ENCODE peak calls at places on chromosome 20, in four cellular contexts. U is cardiac muscle cell; B is ascending aorta; V is CD8-positive, alpha-beta T cell. C is an unnamed sample.

GRCh38 chr20:44113642-44113945 is 73.4 kb downstream of the JPH2 start:
- DNase-seq in U (no peak), B (no peak), V (no peak), C (no peak)

GRCh38 chr20:53865905-53866786 is 204.2 kb downstream of the BCAS1 start:
- DNase-seq in U (peak; percentile 61), B (no peak), V (no peak), C (peak; percentile 68)

GRCh38 chr20:24634855-24635254 is 165.4 kb downstream of the SYNDIG1 start:
- DNase-seq in U (peak; percentile 86), B (no peak), V (no peak), C (no peak)

GRCh38 chr20:44394520-44395182 is 39.2 kb downstream of the HNF4A start:
- DNase-seq in U (peak; percentile 86), B (no peak), V (no peak), C (no peak)

GRCh38 chr20:41150664-41151063 is 13.3 kb downstream of the PLCG1 start:
- DNase-seq in U (no peak), V (no peak), B (no peak), C (no peak)

GRCh38 chr20:12395404-12396159 is 477.9 kb downstream of the BTBD3 start:
- DNase-seq in U (peak; percentile 36), B (no peak), V (no peak), C (no peak)

GRCh38 chr20:50189681-50190250 is 864 bp upstream of the CEBPB start:
- DNase-seq in B (no peak), U (peak; percentile 22), V (no peak), C (no peak)

GRCh38 chr20:37066168-37066567 is 29.6 kb downstream of the RBL1 start:
- DNase-seq in B (no peak), U (peak; percentile 9), V (no peak), C (no peak)

GRCh38 chr20:48668451-48668946 is 159.3 kb downstream of the PREX1 start:
- DNase-seq in V (no peak), B (no peak), U (peak; percentile 84), C (no peak)

GRCh38 chr20:36225666-36226065 is 10.6 kb upstream of the AAR2 start:
- DNase-seq in V (no peak), B (no peak), U (no peak), C (peak; percentile 32)

GRCh38 chr20:4585104-4585753 is 136.5 kb upstream of the PRND start:
- DNase-seq in B (no peak), V (no peak), U (peak; percentile 79), C (no peak)

GRCh38 chr20:4578375-4578774 is 143.3 kb upstream of the PRND start:
- DNase-seq in V (no peak), U (no peak), B (no peak), C (no peak)

GRCh38 chr20:4585758-4586157 is 136.0 kb upstream of the PRND start:
- DNase-seq in U (no peak), B (no peak), V (no peak), C (no peak)

GRCh38 chr20:4581838-4582237 is 139.9 kb upstream of the PRND start:
- DNase-seq in B (no peak), V (no peak), U (no peak), C (no peak)
- TF ChIP-seq CTCF in B (no peak), V (no peak), U (peak; percentile 2), C (no peak)

DNA sequence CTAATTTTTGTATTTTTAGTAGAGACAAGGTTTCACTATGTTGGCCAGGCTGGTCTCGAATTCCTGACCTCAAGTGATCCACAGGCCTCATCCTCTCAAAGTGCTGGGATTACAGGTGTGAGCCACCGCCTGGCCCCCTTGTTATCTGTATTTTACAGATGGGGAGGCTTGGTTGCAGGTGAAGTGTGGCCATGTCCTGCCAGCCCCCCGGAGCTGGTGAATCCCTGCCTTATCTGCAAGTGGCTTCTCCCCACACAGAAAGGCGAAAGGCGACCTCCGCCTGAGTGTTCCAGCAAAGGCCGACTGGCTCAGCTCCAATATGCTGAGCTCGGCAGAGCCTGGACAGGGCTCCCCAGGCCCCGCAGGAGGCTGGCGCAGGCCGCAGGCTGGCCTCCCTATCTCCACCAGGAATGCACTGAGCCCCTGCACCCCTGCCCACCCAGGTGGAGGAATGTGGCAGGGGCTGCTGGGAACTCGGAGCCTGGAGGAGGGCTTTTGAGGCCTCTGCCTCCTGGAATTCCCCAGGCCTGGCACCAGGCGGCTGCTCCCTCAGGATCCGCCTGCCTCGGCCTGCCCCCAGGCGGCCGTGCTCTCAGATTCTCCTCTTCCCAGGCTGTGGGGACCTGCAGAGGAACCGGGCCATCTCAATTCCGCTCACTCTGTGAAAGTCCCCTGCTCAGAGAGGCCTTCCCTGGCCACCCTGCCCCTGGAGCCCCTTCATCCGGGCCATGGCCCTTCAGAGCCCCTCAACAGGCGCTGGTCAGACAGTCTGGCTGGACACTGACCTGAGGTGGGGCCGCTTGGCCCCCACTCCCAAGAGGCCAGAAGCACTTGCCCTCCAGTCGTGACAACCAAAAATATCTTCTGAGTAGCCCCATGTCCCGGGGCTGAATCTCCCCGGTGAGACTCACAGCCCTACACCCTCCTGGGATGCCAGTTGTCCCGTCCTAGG is 9.3 kb upstream of the LAMA5 start:
- DNase-seq in B (no peak), U (peak; percentile 88), V (no peak), C (peak; percentile 87)
- H3K4me1 ChIP-seq in B (peaks cover 16% of the 10 kb centered on the region), U (peaks cover 24% of the 10 kb centered on the region), V (no peaks in the 10 kb centered on the region), C (peaks cover 71% of the 10 kb centered on the region)

GRCh38 chr20:46118481-46119020 is 437 bp downstream of the CD40 start:
- DNase-seq in U (peak; percentile 33), B (no peak), V (no peak), C (peak; percentile 73)
- H3K27ac ChIP-seq in U (no peak overlapping the region), B (peak overlapping the region; percentile 87), V (no peak overlapping the region), C (peak overlapping the region; percentile 81)

GRCh38 chr20:32468860-32469259 is 110.7 kb downstream of the ASXL1 start:
- DNase-seq in V (no peak), U (no peak), B (no peak), C (no peak)

GRCh38 chr20:32472581-32473207 is 112.4 kb downstream of the NOL4L start:
- DNase-seq in U (no peak), B (no peak), V (no peak), C (no peak)

GRCh38 chr20:32468313-32468640 is 110.1 kb downstream of the ASXL1 start:
- DNase-seq in B (no peak), V (no peak), U (no peak), C (no peak)

GRCh38 chr20:32470940-32471339 is 112.8 kb downstream of the ASXL1 start:
- DNase-seq in V (no peak), U (no peak), B (no peak), C (no peak)

GRCh38 chr20:32470025-32470861 is 112.1 kb downstream of the ASXL1 start:
- DNase-seq in B (no peak), U (peak; percentile 90), V (no peak), C (no peak)
- TF ChIP-seq CTCF in B (peak; percentile 12), U (peak; percentile 63), V (no peak), C (no peak)

DNA sequence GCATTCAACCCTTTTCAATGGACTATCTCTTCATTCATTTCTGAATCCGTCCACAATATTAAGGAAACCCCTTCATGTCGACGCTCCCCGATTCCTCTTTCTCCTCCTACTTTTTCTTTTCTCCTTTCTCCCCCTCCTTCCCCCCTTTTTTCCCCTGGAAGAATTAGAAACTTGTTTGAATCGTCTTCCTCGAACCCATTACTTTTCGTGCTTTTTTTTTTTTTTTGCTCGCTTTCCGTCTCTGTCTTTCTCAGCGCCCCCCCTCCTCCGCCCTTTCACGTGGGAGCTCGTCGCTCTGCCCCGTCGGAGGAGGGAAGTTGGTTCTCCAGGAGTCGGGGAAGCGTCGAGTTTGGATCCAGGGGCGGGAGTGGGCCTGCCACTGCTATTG is 2.3 kb upstream of the NKX2-2 start:
- DNase-seq in V (no peak), B (no peak), U (no peak), C (no peak)
- H3K4me1 ChIP-seq in V (peaks cover 53% of the 10 kb centered on the region), B (peaks cover 12% of the 10 kb centered on the region), U (no peaks in the 10 kb centered on the region), C (peaks cover 50% of the 10 kb centered on the region)

DNA sequence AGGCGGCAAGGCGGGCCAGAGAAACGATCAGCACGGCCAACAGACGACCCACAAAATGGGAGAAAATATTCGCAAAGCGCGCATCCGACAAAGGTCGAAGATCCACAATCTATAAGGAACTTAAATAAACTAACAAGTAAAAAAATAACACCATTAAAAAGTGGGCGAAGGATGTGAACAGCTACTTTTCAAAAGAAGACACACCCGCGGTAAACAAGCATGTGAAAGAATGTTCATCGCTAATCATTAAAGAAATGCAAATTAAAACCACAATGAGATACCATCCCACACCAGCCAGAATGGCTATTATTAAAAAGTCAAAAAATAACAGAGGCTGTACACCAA is 117.8 kb upstream of the SIRPA start:
- DNase-seq in B (no peak), V (no peak), U (no peak), C (no peak)
- H3K27ac ChIP-seq in B (no peak overlapping the region), V (no peak overlapping the region), U (no peak overlapping the region), C (peak overlapping the region; percentile 73)

C was measured in sigmoid colon.